ENCODE peak calls at places on chromosomes 4 and X, in six cellular contexts. Y is fibroblast of the aortic adventitia, J is GM19239, G is iris pigment epithelial cell, X is tibial artery, R is NCI-H1417. P is an unnamed sample.

GRCh38 chr4:46886711-46887110 is 22.3 kb downstream of the COX7B2 start:
- DNase-seq in Y (peak), J (no peak), G (peak), X (no peak), R (no peak), P (no peak)

GRCh38 chrX:132837126-132837525 is 121.3 kb downstream of the HS6ST2 start:
- DNase-seq in Y (peak), J (no peak), G (peak), X (no peak), R (no peak), P (no peak)

GRCh38 chr4:66681962-66682361 is 863.3 kb downstream of the CENPC start:
- DNase-seq in Y (peak), J (no peak), G (peak), X (no peak), R (no peak), P (no peak)

GRCh38 chr4:146379744-146380143 is 142.0 kb downstream of the SLC10A7 start:
- DNase-seq in Y (peak), J (no peak), G (peak), X (no peak), R (no peak), P (no peak)

GRCh38 chrX:37817579-37817978 is 29.8 kb downstream of the DYNLT3 start:
- DNase-seq in Y (no peak), J (no peak), G (no peak), X (no peak), R (no peak), P (no peak)

GRCh38 chr4:120995611-120996010 is 73.1 kb upstream of the PRDM5 start:
- DNase-seq in Y (peak), J (no peak), G (peak), X (no peak), R (no peak), P (no peak)

GRCh38 chrX:4263005-4263404 is 549.6 kb upstream of the PRKX start:
- DNase-seq in Y (no peak), J (no peak), G (peak), X (no peak), R (peak), P (no peak)

GRCh38 chr4:3791910-3792542 is 25.8 kb downstream of the ADRA2C start:
- DNase-seq in Y (peak), J (no peak), G (peak), X (no peak), R (no peak), P (no peak)

GRCh38 chrX:103356023-103356798 is at the start of gene TCEAL9:
- DNase-seq in Y (peak), J (no peak), G (peak), X (peak), R (peak), P (peak)

GRCh38 chr4:75555294-75556164 is at the start of gene ODAPH:
- DNase-seq in Y (no peak), J (peak), G (peak), X (no peak), R (no peak), P (no peak)

GRCh38 chrX:53305996-53306937 is 24.9 kb upstream of the IQSEC2 start:
- DNase-seq in Y (no peak), J (no peak), G (peak), X (no peak), R (no peak), P (no peak)

GRCh38 chr4:74097631-74098550 is 1.1 kb downstream of the CXCL2 start:
- DNase-seq in Y (peak), J (no peak), G (no peak), X (no peak), R (no peak), P (no peak)

GRCh38 chr4:174669278-174669677 is 147.0 kb upstream of the HPGD start:
- DNase-seq in Y (peak), J (no peak), G (peak), X (no peak), R (no peak), P (no peak)

GRCh38 chr4:108043536-108043935 is 53.8 kb downstream of the HADH start:
- DNase-seq in Y (no peak), J (no peak), G (no peak), X (no peak), R (peak), P (no peak)

GRCh38 chr4:139175647-139176298 is 1.2 kb downstream of the ELF2 start:
- DNase-seq in Y (peak), J (no peak), G (no peak), X (no peak), R (peak), P (no peak)

GRCh38 chr4:181647396-181648107 is 595.6 kb upstream of the TENM3 start:
- DNase-seq in Y (peak), J (no peak), G (peak), X (no peak), R (no peak), P (no peak)

GRCh38 chrX:65532016-65532415 is 2.6 kb downstream of the LAS1L start:
- DNase-seq in Y (no peak), J (no peak), G (no peak), X (no peak), R (no peak), P (no peak)

GRCh38 chr4:104500452-104500851 is 5.8 kb upstream of the CXXC4 start:
- DNase-seq in Y (no peak), J (no peak), G (no peak), X (no peak), R (no peak), P (no peak)

GRCh38 chr4:6063684-6064083 is 45.5 kb upstream of the C4orf50 start:
- DNase-seq in Y (no peak), J (no peak), G (no peak), X (no peak), R (no peak), P (no peak)

GRCh38 chrX:39946822-39947221 is 150.9 kb downstream of the BCOR start:
- DNase-seq in Y (peak), J (no peak), G (peak), X (no peak), R (no peak), P (no peak)

GRCh38 chr4:912548-913279 is 19.4 kb downstream of the GAK start:
- DNase-seq in Y (no peak), J (no peak), G (no peak), X (peak), R (no peak), P (no peak)